ENCODE peak calls at places on chromosomes 7 and 10, in five cellular contexts. H, O, N, R and C are unnamed samples.

GRCh38 chr10:58513189-58514101 is 773 bp downstream of the BICC1 start:
- DNase-seq in H (peak; percentile 41), O (peak; percentile 22), N (peak; percentile 39), R (no peak), C (peak; percentile 62)

GRCh38 chr7:19773361-19773760 is at the start of gene TMEM196:
- DNase-seq in H (no peak), N (peak; percentile 52), R (no peak), O (no peak), C (no peak)

GRCh38 chr7:144717720-144718119 is 118.1 kb downstream of the TPK1 start:
- DNase-seq in R (no peak), O (peak; percentile 57), N (no peak), H (no peak), C (no peak)

GRCh38 chr7:24717247-24717622 is 40.0 kb downstream of the GSDME start:
- DNase-seq in O (no peak), R (no peak), H (no peak), N (no peak), C (no peak)

GRCh38 chr7:44959433-44959951 is 19.3 kb downstream of the MYO1G start:
- DNase-seq in O (peak; percentile 84), R (no peak), N (no peak), H (no peak), C (peak; percentile 22)

GRCh38 chr7:74338366-74339108 is 49.3 kb downstream of the CLIP2 start:
- DNase-seq in H (no peak), R (no peak), O (no peak), N (no peak), C (no peak)

GRCh38 chr10:44051584-44052385 is 333.1 kb downstream of the CXCL12 start:
- DNase-seq in N (no peak), R (no peak), H (no peak), O (peak; percentile 55), C (peak; percentile 9)

GRCh38 chr10:9339702-9340101 is 1285.2 kb downstream of the GATA3 start:
- DNase-seq in R (no peak), N (no peak), O (no peak), H (no peak), C (peak; percentile 14)

GRCh38 chr10:66349726-66350125 is 576.1 kb upstream of the LRRTM3 start:
- DNase-seq in R (no peak), N (no peak), H (no peak), O (no peak), C (no peak)

GRCh38 chr7:45592230-45592991 is 18.2 kb downstream of the ADCY1 start:
- DNase-seq in N (peak; percentile 20), O (no peak), H (no peak), R (no peak), C (no peak)

GRCh38 chr7:148340881-148341280 is 249.7 kb upstream of the C7orf33 start:
- DNase-seq in O (peak; percentile 91), R (no peak), H (no peak), N (no peak), C (no peak)

GRCh38 chr7:81500631-81501030 is 269.2 kb downstream of the HGF start:
- DNase-seq in H (no peak), R (no peak), N (no peak), O (no peak), C (no peak)

GRCh38 chr7:33536398-33536797 is 368.9 kb upstream of the BMPER start:
- DNase-seq in H (no peak), O (no peak), R (no peak), N (no peak), C (no peak)
- H2BK12ac ChIP-seq in H (no peak overlapping the region), O (no peak overlapping the region), R (no peak overlapping the region), N (no peak overlapping the region), C (no peak overlapping the region)

GRCh38 chr7:5636914-5637313 is 144.5 kb downstream of the RNF216 start:
- DNase-seq in R (no peak), N (no peak), H (no peak), O (no peak), C (peak; percentile 92)
- H3K23ac ChIP-seq in R (no peak overlapping the region), N (no peak overlapping the region), H (no peak overlapping the region), O (no peak overlapping the region), C (no peak overlapping the region)

GRCh38 chr7:106384373-106384772 is 99.6 kb upstream of the NAMPT start:
- DNase-seq in N (no peak), O (no peak), R (no peak), H (no peak), C (no peak)

GRCh38 chr7:106382929-106383328 is 98.1 kb upstream of the NAMPT start:
- DNase-seq in R (no peak), N (no peak), H (no peak), O (no peak), C (no peak)

GRCh38 chr7:106382129-106382528 is 97.3 kb upstream of the NAMPT start:
- DNase-seq in N (no peak), H (no peak), O (no peak), R (no peak), C (no peak)

GRCh38 chr7:106377847-106378361 is 93.1 kb upstream of the NAMPT start:
- DNase-seq in R (no peak), H (no peak), N (no peak), O (no peak), C (peak; percentile 8)

DNA sequence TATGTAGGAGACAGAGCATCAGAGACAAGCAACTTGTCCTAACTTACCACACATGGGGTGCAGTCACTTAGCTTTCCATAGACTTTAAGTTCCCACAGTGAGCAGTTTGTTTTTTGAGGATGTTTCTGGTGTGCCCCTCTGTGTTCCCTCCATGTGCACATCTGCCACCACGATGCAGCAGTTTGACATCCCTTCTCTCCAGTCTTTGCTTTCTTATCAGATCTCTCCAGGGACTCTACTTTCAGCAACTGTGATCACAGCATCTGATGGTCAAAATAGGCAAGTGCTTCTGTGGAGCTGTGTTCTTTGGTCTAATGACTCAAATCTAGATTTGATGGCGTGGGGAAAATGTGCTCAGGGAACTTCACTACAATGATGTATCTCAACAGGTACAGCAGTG is 96.5 kb upstream of the NAMPT start:
- DNase-seq in H (no peak), O (no peak), R (no peak), N (no peak), C (no peak)
- H2BK12ac ChIP-seq in H (no peak overlapping the region), O (no peak overlapping the region), R (no peak overlapping the region), N (no peak overlapping the region), C (no peak overlapping the region)

GRCh38 chr10:133347636-133348517 is 704 bp downstream of the PRAP1 start:
- DNase-seq in N (no peak), H (no peak), R (no peak), O (no peak), C (no peak)
- H3K23ac ChIP-seq in N (no peak overlapping the region), H (peak overlapping the region; percentile 44), R (no peak overlapping the region), O (no peak overlapping the region), C (no peak overlapping the region)

DNA sequence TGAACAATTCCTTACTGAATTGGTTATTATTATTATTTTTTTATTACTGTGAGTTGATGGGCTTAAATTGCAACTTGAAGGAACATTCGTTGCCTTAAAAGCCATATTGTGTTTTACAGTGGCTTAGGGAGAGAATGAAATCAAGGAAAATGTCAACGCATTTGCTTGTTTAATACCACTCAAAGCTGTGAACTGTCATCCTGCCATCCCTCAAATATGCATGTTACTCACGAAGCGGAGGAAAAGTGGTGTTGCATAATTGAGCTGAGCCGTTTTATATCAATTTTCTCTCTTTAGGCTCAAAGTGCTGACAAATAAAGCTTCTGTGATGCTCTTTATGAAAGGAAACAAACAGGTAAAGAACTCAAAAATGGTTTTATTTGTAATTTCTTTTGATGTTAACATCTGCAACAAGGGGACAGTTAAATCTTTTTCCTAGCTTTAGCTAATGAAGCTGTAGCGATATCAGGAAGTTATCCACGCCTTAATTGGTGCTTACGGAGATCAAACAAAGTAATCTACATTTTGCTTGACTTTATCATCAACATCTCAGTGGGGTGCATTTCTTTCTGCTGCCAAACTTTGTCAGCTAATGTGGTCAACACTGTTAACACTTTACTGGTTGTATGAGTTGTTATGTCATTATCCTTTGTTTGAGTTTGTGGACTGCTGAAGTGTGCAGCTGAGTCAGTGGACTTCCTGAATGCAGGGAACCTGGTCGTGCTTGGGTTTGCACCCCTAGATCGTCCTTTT is 33.1 kb downstream of the GLRX3 start:
- DNase-seq in N (no peak), R (no peak), O (no peak), H (no peak), C (no peak)
- H2BK12ac ChIP-seq in N (no peak overlapping the region), R (no peak overlapping the region), O (no peak overlapping the region), H (no peak overlapping the region), C (no peak overlapping the region)

DNA sequence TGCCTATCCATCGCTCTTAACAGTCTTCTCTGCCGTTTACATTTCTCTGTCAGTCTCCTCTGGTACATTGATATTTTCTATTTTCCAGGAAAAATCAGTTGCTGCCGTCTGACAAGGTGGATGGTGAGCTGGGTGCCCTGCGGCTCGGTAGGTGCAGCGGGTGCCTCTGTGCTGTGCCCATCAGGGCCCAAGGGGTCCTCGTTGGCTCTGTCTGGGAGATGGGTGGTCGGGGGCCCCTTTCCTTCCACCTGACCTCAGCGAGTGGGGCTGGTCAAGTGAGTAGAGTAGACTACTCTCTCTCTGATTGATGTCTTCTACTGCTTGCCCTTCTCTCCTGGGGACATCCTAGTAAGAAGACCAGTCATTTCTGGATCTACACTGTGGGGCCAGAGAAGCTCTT is 57.4 kb downstream of the MINDY4 start:
- DNase-seq in O (no peak), H (no peak), R (no peak), N (no peak), C (no peak)
- H3K23ac ChIP-seq in O (no peak overlapping the region), H (no peak overlapping the region), R (no peak overlapping the region), N (no peak overlapping the region), C (no peak overlapping the region)

GRCh38 chr10:97701438-97702064 is 12.0 kb upstream of the MARVELD1 start:
- DNase-seq in O (peak; percentile 84), N (peak; percentile 70), H (peak; percentile 70), R (no peak), C (peak; percentile 75)

GRCh38 chr10:97705006-97705670 is 8.4 kb upstream of the MARVELD1 start:
- DNase-seq in H (no peak), N (no peak), O (no peak), R (no peak), C (no peak)

GRCh38 chr10:97704341-97704740 is 9.2 kb upstream of the MARVELD1 start:
- DNase-seq in O (no peak), R (no peak), N (no peak), H (no peak), C (no peak)

GRCh38 chr10:97707134-97707861 is 6.2 kb upstream of the MARVELD1 start:
- DNase-seq in H (no peak), R (no peak), N (no peak), O (no peak), C (no peak)

DNA sequence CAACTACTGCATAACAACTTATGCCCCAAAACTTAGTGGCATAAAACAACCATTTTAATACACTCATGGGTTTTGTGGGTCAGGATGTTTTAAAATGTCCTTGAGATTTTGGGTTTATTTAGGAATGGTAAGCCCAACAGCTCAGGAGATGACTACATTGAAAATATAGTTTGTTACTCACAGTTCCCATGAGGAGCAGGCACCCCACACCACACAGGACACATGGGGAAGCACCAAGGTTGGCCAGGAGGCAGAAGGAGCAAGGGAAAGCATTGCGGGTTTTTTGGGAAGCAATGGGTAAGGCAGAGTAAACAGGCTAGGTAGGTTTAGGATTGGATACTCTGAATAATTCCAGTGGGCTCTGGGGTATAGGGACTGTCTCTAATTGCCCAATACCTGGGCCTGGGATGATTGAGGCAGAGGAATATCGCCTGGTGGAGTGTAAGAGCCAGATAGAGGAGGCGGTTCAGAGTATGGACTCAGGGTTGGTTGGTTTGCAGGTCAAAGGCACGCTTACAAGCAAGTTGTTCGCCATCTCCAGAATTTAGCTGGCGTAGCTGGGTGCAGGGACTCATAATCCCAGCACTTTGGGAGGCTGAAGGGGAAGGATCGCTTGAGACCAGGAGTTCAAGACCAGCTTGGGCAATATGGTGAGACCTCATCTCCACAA is 10.0 kb upstream of the MARVELD1 start:
- DNase-seq in R (no peak), N (no peak), O (no peak), H (no peak), C (no peak)
- H2BK12ac ChIP-seq in R (no peak overlapping the region), N (no peak overlapping the region), O (no peak overlapping the region), H (no peak overlapping the region), C (no peak overlapping the region)